ENCODE peak calls at places on chromosomes 3 and 15, in five cellular contexts. One of them, this sample, is unnamed. For H3K4me1, the result is how much of the 10 kb centered on the place peaks cover.

GRCh38 chr3:119350114-119350513 is 55.9 kb downstream of the ARHGAP31 start:
- DNase-seq in CD4-positive, alpha-beta memory T cell: no peak
- DNase-seq in PC-9: no peak
- DNase-seq in naive thymus-derived CD4-positive, alpha-beta T cell: no peak
- DNase-seq in vagina: no peak
- DNase-seq in this sample: no peak

GRCh38 chr3:195870442-195870841 is 37.9 kb downstream of the TNK2 start:
- DNase-seq in CD4-positive, alpha-beta memory T cell: no peak
- DNase-seq in naive thymus-derived CD4-positive, alpha-beta T cell: no peak
- DNase-seq in PC-9: peak
- DNase-seq in vagina: no peak
- DNase-seq in this sample: no peak

GRCh38 chr3:131636266-131636775 is 133.6 kb upstream of the MRPL3 start:
- DNase-seq in vagina: no peak
- DNase-seq in naive thymus-derived CD4-positive, alpha-beta T cell: no peak
- DNase-seq in CD4-positive, alpha-beta memory T cell: no peak
- DNase-seq in PC-9: no peak
- DNase-seq in this sample: no peak

GRCh38 chr15:100663066-100663465 is 60.7 kb downstream of the ASB7 start:
- DNase-seq in CD4-positive, alpha-beta memory T cell: no peak
- DNase-seq in vagina: no peak
- DNase-seq in naive thymus-derived CD4-positive, alpha-beta T cell: no peak
- DNase-seq in PC-9: no peak
- DNase-seq in this sample: no peak

GRCh38 chr3:105427332-105427731 is 60.6 kb downstream of the ALCAM start:
- DNase-seq in CD4-positive, alpha-beta memory T cell: no peak
- DNase-seq in PC-9: no peak
- DNase-seq in vagina: no peak
- DNase-seq in naive thymus-derived CD4-positive, alpha-beta T cell: no peak
- DNase-seq in this sample: no peak

GRCh38 chr15:29050870-29051269 is 165.1 kb downstream of the APBA2 start:
- DNase-seq in naive thymus-derived CD4-positive, alpha-beta T cell: no peak
- DNase-seq in PC-9: no peak
- DNase-seq in CD4-positive, alpha-beta memory T cell: no peak
- DNase-seq in vagina: no peak
- DNase-seq in this sample: no peak

GRCh38 chr3:172150268-172150667 is 110.9 kb downstream of the FNDC3B start:
- DNase-seq in vagina: no peak
- DNase-seq in PC-9: no peak
- DNase-seq in naive thymus-derived CD4-positive, alpha-beta T cell: no peak
- DNase-seq in CD4-positive, alpha-beta memory T cell: no peak
- DNase-seq in this sample: no peak

GRCh38 chr15:40160021-40160420 is 848 bp upstream of the BUB1B start:
- DNase-seq in vagina: no peak
- DNase-seq in PC-9: no peak
- DNase-seq in CD4-positive, alpha-beta memory T cell: no peak
- DNase-seq in naive thymus-derived CD4-positive, alpha-beta T cell: no peak
- DNase-seq in this sample: no peak

GRCh38 chr3:185658504-185658912 is 72.4 kb downstream of the SENP2 start:
- DNase-seq in vagina: peak
- DNase-seq in CD4-positive, alpha-beta memory T cell: no peak
- DNase-seq in naive thymus-derived CD4-positive, alpha-beta T cell: no peak
- DNase-seq in PC-9: peak
- DNase-seq in this sample: peak

GRCh38 chr3:123520656-123521055 is 64.2 kb downstream of the HACD2 start:
- DNase-seq in PC-9: no peak
- DNase-seq in naive thymus-derived CD4-positive, alpha-beta T cell: no peak
- DNase-seq in CD4-positive, alpha-beta memory T cell: no peak
- DNase-seq in vagina: no peak
- DNase-seq in this sample: no peak

GRCh38 chr15:61951949-61952348 is 108.3 kb downstream of the VPS13C start:
- DNase-seq in PC-9: no peak
- DNase-seq in naive thymus-derived CD4-positive, alpha-beta T cell: no peak
- DNase-seq in vagina: no peak
- DNase-seq in CD4-positive, alpha-beta memory T cell: no peak
- DNase-seq in this sample: no peak

GRCh38 chr3:126558336-126559071 is at the start of gene C3orf22:
- DNase-seq in PC-9: no peak
- DNase-seq in vagina: peak
- DNase-seq in CD4-positive, alpha-beta memory T cell: no peak
- DNase-seq in naive thymus-derived CD4-positive, alpha-beta T cell: no peak
- DNase-seq in this sample: peak

GRCh38 chr3:177524742-177525141 is 327.5 kb upstream of the TBL1XR1 start:
- DNase-seq in vagina: no peak
- DNase-seq in naive thymus-derived CD4-positive, alpha-beta T cell: no peak
- DNase-seq in PC-9: no peak
- DNase-seq in CD4-positive, alpha-beta memory T cell: no peak
- DNase-seq in this sample: no peak

GRCh38 chr3:58216496-58217197 is 5.9 kb upstream of the DNASE1L3 start:
- DNase-seq in PC-9: peak
- DNase-seq in naive thymus-derived CD4-positive, alpha-beta T cell: no peak
- DNase-seq in CD4-positive, alpha-beta memory T cell: no peak
- DNase-seq in vagina: peak
- DNase-seq in this sample: no peak
- H3K4me1 ChIP-seq in PC-9: under half
- H3K4me1 ChIP-seq in naive thymus-derived CD4-positive, alpha-beta T cell: under half
- H3K4me1 ChIP-seq in CD4-positive, alpha-beta memory T cell: under half
- H3K4me1 ChIP-seq in vagina: under half
- H3K4me1 ChIP-seq in this sample: under half

DNA sequence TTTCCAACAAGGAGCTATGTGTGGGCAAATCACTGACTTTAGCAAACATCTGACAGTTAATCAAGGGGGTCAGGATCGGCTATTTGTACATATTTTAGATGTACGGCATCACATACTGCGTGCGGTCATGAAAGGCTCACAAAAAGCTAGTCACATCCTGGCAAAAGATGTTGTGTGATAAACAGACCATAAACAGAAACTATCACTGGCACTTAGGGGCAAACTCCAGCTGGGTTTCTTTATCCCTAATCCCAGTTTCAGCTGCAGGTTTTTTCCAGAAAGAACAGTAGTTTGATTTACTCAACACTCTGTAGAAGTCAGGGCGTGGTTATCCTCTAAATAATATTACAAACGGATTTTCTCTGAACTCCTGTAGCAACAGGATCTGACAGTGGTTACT is 112.4 kb upstream of the BHLHE40 start:
- DNase-seq in CD4-positive, alpha-beta memory T cell: peak
- DNase-seq in naive thymus-derived CD4-positive, alpha-beta T cell: no peak
- DNase-seq in vagina: no peak
- DNase-seq in PC-9: no peak
- DNase-seq in this sample: no peak
- H3K27ac ChIP-seq in CD4-positive, alpha-beta memory T cell: peak
- H3K27ac ChIP-seq in naive thymus-derived CD4-positive, alpha-beta T cell: peak
- H3K27ac ChIP-seq in vagina: peak
- H3K27ac ChIP-seq in PC-9: peak
- H3K27ac ChIP-seq in this sample: peak

DNA sequence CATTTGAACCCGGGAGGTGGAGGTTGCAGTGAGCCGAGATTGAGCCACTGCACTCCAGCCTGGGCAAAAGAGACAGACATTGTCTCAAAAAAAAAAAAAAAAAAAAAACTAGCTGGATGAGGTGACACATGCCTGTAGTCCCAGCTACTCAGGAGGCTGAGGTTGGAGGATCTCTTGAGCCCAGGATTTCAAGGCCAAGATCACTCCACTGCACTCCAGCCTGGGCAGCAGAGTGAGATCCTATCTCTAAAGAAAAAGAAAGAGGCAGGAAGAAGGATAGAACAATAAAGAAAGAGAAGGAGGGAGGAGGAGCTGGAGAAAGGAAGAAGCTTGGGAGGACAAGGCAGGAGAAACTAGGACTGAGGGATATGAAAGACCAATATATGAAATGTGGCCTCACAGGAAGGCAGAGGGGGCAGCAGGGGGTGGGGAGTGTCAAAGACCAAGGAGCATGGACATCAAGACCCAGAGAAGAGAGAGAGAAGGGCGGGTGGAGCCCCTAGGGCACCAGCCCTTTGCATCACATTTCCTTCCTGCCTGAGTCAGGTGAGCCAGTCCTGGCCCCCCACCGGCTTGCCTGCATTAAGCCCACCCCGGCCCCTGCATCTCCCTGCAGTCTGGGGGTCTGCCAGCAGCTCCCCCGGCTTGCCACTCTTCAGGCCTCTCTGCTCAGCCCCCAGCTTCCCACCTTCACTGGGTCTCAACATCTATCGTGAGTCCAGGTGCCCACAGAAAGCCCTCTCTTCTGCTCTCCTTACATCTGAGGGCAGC is 11.5 kb downstream of the IGDCC3 start:
- DNase-seq in PC-9: no peak
- DNase-seq in vagina: no peak
- DNase-seq in CD4-positive, alpha-beta memory T cell: no peak
- DNase-seq in naive thymus-derived CD4-positive, alpha-beta T cell: no peak
- DNase-seq in this sample: no peak
- H3K4me1 ChIP-seq in PC-9: under half
- H3K4me1 ChIP-seq in vagina: under half
- H3K4me1 ChIP-seq in CD4-positive, alpha-beta memory T cell: under half
- H3K4me1 ChIP-seq in naive thymus-derived CD4-positive, alpha-beta T cell: under half
- H3K4me1 ChIP-seq in this sample: under half

GRCh38 chr15:90956551-90957104 is 1.9 kb downstream of the RCCD1 start:
- DNase-seq in vagina: no peak
- DNase-seq in naive thymus-derived CD4-positive, alpha-beta T cell: peak
- DNase-seq in CD4-positive, alpha-beta memory T cell: peak
- DNase-seq in PC-9: no peak
- DNase-seq in this sample: no peak
- H3K27ac ChIP-seq in vagina: peak
- H3K27ac ChIP-seq in naive thymus-derived CD4-positive, alpha-beta T cell: peak
- H3K27ac ChIP-seq in CD4-positive, alpha-beta memory T cell: peak
- H3K27ac ChIP-seq in PC-9: no peak
- H3K27ac ChIP-seq in this sample: peak

GRCh38 chr15:41897327-41897726 is 3.5 kb upstream of the SPTBN5 start:
- DNase-seq in PC-9: no peak
- DNase-seq in CD4-positive, alpha-beta memory T cell: no peak
- DNase-seq in naive thymus-derived CD4-positive, alpha-beta T cell: no peak
- DNase-seq in vagina: no peak
- DNase-seq in this sample: no peak
- H3K4me1 ChIP-seq in PC-9: under half
- H3K4me1 ChIP-seq in CD4-positive, alpha-beta memory T cell: under half
- H3K4me1 ChIP-seq in naive thymus-derived CD4-positive, alpha-beta T cell: under half
- H3K4me1 ChIP-seq in vagina: under half
- H3K4me1 ChIP-seq in this sample: under half

DNA sequence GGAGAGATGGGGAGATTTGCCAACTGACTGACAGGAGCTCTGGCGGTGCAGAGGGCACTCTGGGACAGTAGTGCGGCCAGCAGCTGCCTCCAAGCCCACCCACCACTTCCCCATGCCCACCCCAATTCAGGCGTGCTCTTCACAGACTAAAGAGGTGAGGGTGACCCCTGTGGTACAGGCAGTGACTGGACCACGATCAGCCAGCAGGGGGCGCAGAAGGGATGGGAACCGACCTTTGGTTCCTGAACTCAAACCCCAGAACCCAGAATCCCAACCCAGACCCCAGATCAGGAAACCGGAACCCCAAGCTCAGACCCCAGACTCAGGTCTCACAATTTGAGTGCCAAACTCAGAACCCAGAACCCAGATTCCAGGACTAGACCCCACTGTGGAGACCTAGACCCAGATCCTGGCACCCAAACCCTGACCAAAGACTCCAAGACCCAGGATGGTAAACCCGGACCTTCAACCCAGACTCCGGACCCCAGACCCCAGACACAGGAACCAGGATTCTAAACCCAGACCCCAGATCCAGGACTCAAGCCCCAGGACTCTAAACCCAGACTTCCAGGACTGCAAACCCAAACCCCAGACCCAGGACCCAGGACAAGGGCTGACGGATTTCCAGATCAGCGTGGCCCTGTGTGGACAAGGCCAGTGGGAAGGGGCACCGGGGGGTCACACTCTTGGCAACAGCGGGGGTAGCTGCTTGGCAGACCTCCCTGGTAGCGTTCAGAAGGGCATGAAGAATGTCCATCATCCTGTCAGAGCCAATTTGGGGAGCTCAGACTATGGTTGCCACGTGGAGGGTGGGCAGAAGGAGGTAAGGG is 3.7 kb upstream of the MYL3 start:
- DNase-seq in naive thymus-derived CD4-positive, alpha-beta T cell: peak
- DNase-seq in PC-9: no peak
- DNase-seq in vagina: no peak
- DNase-seq in CD4-positive, alpha-beta memory T cell: peak
- DNase-seq in this sample: peak
- H3K27ac ChIP-seq in naive thymus-derived CD4-positive, alpha-beta T cell: no peak
- H3K27ac ChIP-seq in PC-9: no peak
- H3K27ac ChIP-seq in vagina: peak
- H3K27ac ChIP-seq in CD4-positive, alpha-beta memory T cell: no peak
- H3K27ac ChIP-seq in this sample: peak

This sample was measured in right atrium auricular region.